ENCODE peak calls at places on chromosomes 1 and 21, in six cellular contexts. C is GF-D8; M is activated gamma-delta T cell treated with anti-CD3 and anti-CD28 coated beads, Interleukin-2, amount 50 U/mL, for 16 hours; I is NCI-H1092; L is endothelial cell; Q is RWPE1. V is an unnamed sample.

GRCh38 chr1:54460346-54460745 is 54.2 kb upstream of the SSBP3 start:
- DNase-seq in C (no peak), M (no peak), I (no peak), L (no peak), Q (no peak), V (no peak)

GRCh38 chr21:28794341-28794970 is 198.2 kb downstream of the LTN1 start:
- DNase-seq in C (no peak), M (no peak), I (no peak), L (no peak), Q (no peak), V (no peak)

GRCh38 chr1:6795203-6795602 is 9.9 kb downstream of the CAMTA1 start:
- DNase-seq in C (no peak), M (no peak), I (no peak), L (no peak), Q (no peak), V (no peak)

GRCh38 chr1:184800876-184801275 is 46.2 kb upstream of the EDEM3 start:
- DNase-seq in C (no peak), M (no peak), I (no peak), L (no peak), Q (no peak), V (no peak)

GRCh38 chr1:6490181-6491075 is 1.0 kb downstream of the PLEKHG5 start:
- DNase-seq in C (peak), M (no peak), I (peak), L (peak), Q (peak), V (peak)

GRCh38 chr1:154434346-154435075 is 29.4 kb downstream of the IL6R start:
- DNase-seq in C (no peak), M (no peak), I (no peak), L (no peak), Q (no peak), V (no peak)

GRCh38 chr1:230717251-230717650 is 3.3 kb upstream of the AGT start:
- DNase-seq in C (no peak), M (no peak), I (no peak), L (no peak), Q (no peak), V (no peak)

GRCh38 chr1:67759692-67760029 is 73.6 kb downstream of the GNG12 start:
- DNase-seq in C (no peak), M (no peak), I (no peak), L (no peak), Q (no peak), V (no peak)

GRCh38 chr1:59879556-59879955 is 47.0 kb downstream of the CYP2J2 start:
- DNase-seq in C (no peak), M (peak), I (peak), L (peak), Q (peak), V (peak)

GRCh38 chr1:21904725-21905520 is 32.2 kb downstream of the HSPG2 start:
- DNase-seq in C (no peak), M (no peak), I (peak), L (no peak), Q (peak), V (peak)

GRCh38 chr21:44710756-44711326 is 531 bp downstream of the TSPEAR start:
- DNase-seq in C (no peak), M (no peak), I (peak), L (no peak), Q (no peak), V (no peak)

GRCh38 chr1:29633784-29634183 is 397.5 kb downstream of the PTPRU start:
- DNase-seq in C (no peak), M (no peak), I (peak), L (no peak), Q (no peak), V (no peak)

GRCh38 chr1:3889952-3890351 is 10.1 kb downstream of the C1orf174 start:
- DNase-seq in C (no peak), M (no peak), I (no peak), L (no peak), Q (no peak), V (no peak)

GRCh38 chr1:234528073-234528865 is 49.3 kb upstream of the TARBP1 start:
- DNase-seq in C (no peak), M (no peak), I (no peak), L (no peak), Q (no peak), V (no peak)

GRCh38 chr1:155801149-155801548 is 55.9 kb downstream of the GON4L start:
- DNase-seq in C (no peak), M (no peak), I (no peak), L (no peak), Q (peak), V (no peak)

GRCh38 chr1:11482904-11483479 is 4.0 kb downstream of the DISP3 start:
- DNase-seq in C (no peak), M (no peak), I (no peak), L (no peak), Q (no peak), V (no peak)

GRCh38 chr1:116465845-116466685 is 93.0 kb downstream of the ATP1A1 start:
- DNase-seq in C (no peak), M (no peak), I (no peak), L (no peak), Q (no peak), V (no peak)

GRCh38 chr1:241376711-241377110 is 19.7 kb upstream of the RGS7 start:
- DNase-seq in C (no peak), M (no peak), I (no peak), L (no peak), Q (no peak), V (no peak)

GRCh38 chr1:71817028-71817427 is 465.3 kb downstream of the NEGR1 start:
- DNase-seq in C (no peak), M (no peak), I (no peak), L (no peak), Q (no peak), V (no peak)

GRCh38 chr1:66012076-66012769 is 219.5 kb downstream of the PDE4B start:
- DNase-seq in C (no peak), M (no peak), I (no peak), L (no peak), Q (no peak), V (peak)

GRCh38 chr1:103353391-103353790 is 172.1 kb upstream of the RNPC3 start:
- DNase-seq in C (no peak), M (no peak), I (no peak), L (no peak), Q (no peak), V (no peak)

GRCh38 chr21:39098696-39099111 is 84.5 kb downstream of the PSMG1 start:
- DNase-seq in C (no peak), M (no peak), I (no peak), L (no peak), Q (no peak), V (no peak)